ENCODE peak calls at places on chromosomes 6 and 20, in nine cellular contexts. D is lower lobe of right lung, L is A549, R is HepG2, W is right lobe of liver, C is IMR-90, U is mammary epithelial cell, G is upper lobe of right lung, I is SK-N-SH. M is an unnamed sample.

GRCh38 chr20:16051968-16052367 is 521.3 kb downstream of the KIF16B start:
- DNase-seq in D (no peak), L (no peak), R (no peak), W (no peak), C (no peak), U (no peak), G (no peak), I (no peak), M (no peak)

GRCh38 chr20:36744764-36745191 is 1.1 kb downstream of the NDRG3 start:
- DNase-seq in D (no peak), L (no peak), R (no peak), W (peak; percentile 56), C (peak; percentile 22), U (peak; percentile 21), G (no peak), I (peak; percentile 73), M (no peak)

GRCh38 chr20:64057628-64058498 is 5.1 kb upstream of the TCEA2 start:
- DNase-seq in D (peak; percentile 84), L (peak; percentile 69), R (peak; percentile 83), W (no peak), C (peak; percentile 40), U (no peak), G (peak; percentile 87), I (peak; percentile 95), M (peak; percentile 88)

GRCh38 chr6:79170915-79171314 is 63.6 kb downstream of the HMGN3 start:
- DNase-seq in D (no peak), L (no peak), R (no peak), W (no peak), C (peak; percentile 1), U (peak; percentile 77), G (no peak), I (no peak), M (no peak)

GRCh38 chr6:51394061-51394460 is 575.4 kb downstream of the TFAP2B start:
- DNase-seq in D (no peak), L (no peak), R (peak; percentile 41), W (no peak), C (no peak), U (no peak), G (no peak), I (no peak), M (no peak)

GRCh38 chr6:113288409-113288808 is 568.7 kb upstream of the MARCKS start:
- DNase-seq in D (no peak), L (no peak), R (no peak), W (no peak), C (no peak), U (no peak), G (no peak), I (no peak), M (no peak)

GRCh38 chr6:130890531-130890950 is 63.3 kb downstream of the SMLR1 start:
- DNase-seq in D (no peak), L (no peak), R (no peak), W (no peak), C (peak; percentile 96), U (no peak), G (no peak), I (no peak), M (no peak)

GRCh38 chr6:125014157-125014957 is 52.1 kb downstream of the RNF217 start:
- DNase-seq in D (no peak), L (peak; percentile 19), R (no peak), W (no peak), C (peak; percentile 89), U (peak; percentile 46), G (no peak), I (no peak), M (no peak)

GRCh38 chr6:85401186-85402062 is 48.5 kb upstream of the NT5E start:
- DNase-seq in D (no peak), L (no peak), R (no peak), W (no peak), C (no peak), U (no peak), G (no peak), I (no peak), M (no peak)

GRCh38 chr20:43731469-43731868 is 4.7 kb upstream of the GTSF1L start:
- DNase-seq in D (no peak), L (no peak), R (no peak), W (no peak), C (peak; percentile 84), U (no peak), G (no peak), I (no peak), M (no peak)

GRCh38 chr6:37538107-37538506 is 38.4 kb upstream of the CCDC167 start:
- DNase-seq in D (no peak), L (peak; percentile 43), R (peak; percentile 39), W (no peak), C (no peak), U (peak; percentile 35), G (no peak), I (no peak), M (no peak)

GRCh38 chr20:57219071-57219677 is 47.3 kb downstream of the BMP7 start:
- DNase-seq in D (no peak), L (no peak), R (no peak), W (no peak), C (no peak), U (no peak), G (no peak), I (no peak), M (no peak)

GRCh38 chr20:18543932-18544331 is 23.3 kb upstream of the SMIM26 start:
- DNase-seq in D (no peak), L (no peak), R (no peak), W (peak; percentile 94), C (no peak), U (no peak), G (no peak), I (no peak), M (peak; percentile 21)

GRCh38 chr20:58053391-58054055 is 174.9 kb downstream of the ANKRD60 start:
- DNase-seq in D (no peak), L (no peak), R (no peak), W (no peak), C (no peak), U (no peak), G (no peak), I (no peak), M (no peak)

GRCh38 chr6:151147118-151147832 is 92.5 kb upstream of the AKAP12 start:
- DNase-seq in D (no peak), L (no peak), R (no peak), W (no peak), C (no peak), U (no peak), G (no peak), I (no peak), M (no peak)

GRCh38 chr20:50187403-50188051 is 3.1 kb upstream of the CEBPB start:
- DNase-seq in D (peak; percentile 71), L (peak; percentile 88), R (peak; percentile 77), W (peak; percentile 90), C (peak; percentile 59), U (peak; percentile 50), G (peak; percentile 74), I (no peak), M (peak; percentile 74)

GRCh38 chr20:37915434-37915787 is 12.5 kb downstream of the VSTM2L start:
- DNase-seq in D (no peak), L (no peak), R (no peak), W (no peak), C (no peak), U (no peak), G (no peak), I (no peak), M (no peak)

GRCh38 chr6:128518531-128519131 is 1.8 kb downstream of the PTPRK start:
- DNase-seq in D (no peak), L (no peak), R (no peak), W (no peak), C (no peak), U (no peak), G (no peak), I (no peak), M (no peak)

GRCh38 chr6:4828187-4828698 is 52.0 kb downstream of the CDYL start:
- DNase-seq in D (no peak), L (no peak), R (no peak), W (no peak), C (no peak), U (no peak), G (no peak), I (no peak), M (no peak)
- H3K9me3 ChIP-seq in D (peaks cover 43% of the 10 kb centered on the region), L (peaks cover 26% of the 10 kb centered on the region), R (peaks cover 19% of the 10 kb centered on the region), W (no peaks in the 10 kb centered on the region), C (peaks cover 17% of the 10 kb centered on the region), U (peaks cover 12% of the 10 kb centered on the region), G (peaks cover 33% of the 10 kb centered on the region), I (peaks cover 12% of the 10 kb centered on the region), M (peaks cover 42% of the 10 kb centered on the region)

GRCh38 chr6:13696226-13696625 is 15.4 kb downstream of the RANBP9 start:
- DNase-seq in D (no peak), L (no peak), R (no peak), W (no peak), C (peak; percentile 90), U (peak; percentile 2), G (no peak), I (no peak), M (no peak)

GRCh38 chr6:13695217-13695616 is 16.4 kb downstream of the RANBP9 start:
- DNase-seq in D (no peak), L (no peak), R (no peak), W (no peak), C (peak; percentile 65), U (no peak), G (no peak), I (no peak), M (no peak)

GRCh38 chr6:13700232-13700631 is 11.4 kb downstream of the RANBP9 start:
- DNase-seq in D (no peak), L (no peak), R (no peak), W (no peak), C (no peak), U (no peak), G (no peak), I (no peak), M (no peak)

GRCh38 chr6:13697857-13698256 is 13.8 kb downstream of the RANBP9 start:
- DNase-seq in D (no peak), L (no peak), R (no peak), W (no peak), C (peak; percentile 18), U (no peak), G (no peak), I (no peak), M (no peak)

GRCh38 chr6:13698715-13699114 is 12.9 kb downstream of the RANBP9 start:
- DNase-seq in D (no peak), L (no peak), R (peak; percentile 42), W (no peak), C (no peak), U (no peak), G (no peak), I (no peak), M (no peak)
- TF ChIP-seq CTCF in D (no peak), L (no peak), R (no peak), W (no peak), C (no peak), U (no peak), G (no peak), I (no peak), M (no peak)

GRCh38 chr6:100456881-100457220 is 7.9 kb downstream of the SIM1 start:
- DNase-seq in D (no peak), L (no peak), R (no peak), W (no peak), C (no peak), U (no peak), G (no peak), I (no peak), M (no peak)
- H3K9me3 ChIP-seq in D (no peaks in the 10 kb centered on the region), L (no peaks in the 10 kb centered on the region), R (no peaks in the 10 kb centered on the region), W (no peaks in the 10 kb centered on the region), C (peaks cover 44% of the 10 kb centered on the region), U (peaks cover 17% of the 10 kb centered on the region), G (no peaks in the 10 kb centered on the region), I (no peaks in the 10 kb centered on the region), M (no peaks in the 10 kb centered on the region)

DNA sequence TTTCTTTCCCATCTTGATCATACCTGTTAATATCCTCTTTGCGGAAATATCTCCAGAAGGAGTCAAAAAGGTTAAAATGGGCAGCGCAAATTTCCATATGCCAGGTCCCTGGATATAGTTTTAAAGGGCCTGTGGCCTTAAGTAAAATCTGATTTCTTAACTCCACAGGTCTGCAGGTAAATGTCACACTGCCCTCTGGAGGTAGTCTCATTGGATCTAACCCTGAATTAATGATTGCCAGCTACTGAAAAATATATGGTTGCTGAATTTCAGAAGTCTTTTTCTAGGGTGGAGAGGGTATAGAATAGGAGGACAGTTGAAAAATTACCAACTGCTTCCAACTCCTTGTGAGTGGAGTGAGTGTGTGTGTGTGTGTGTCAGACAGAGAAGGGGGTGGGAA is 8.5 kb downstream of the MOXD1 start:
- DNase-seq in D (no peak), L (peak; percentile 33), R (peak; percentile 35), W (no peak), C (no peak), U (peak; percentile 22), G (no peak), I (no peak), M (peak; percentile 16)
- TF ChIP-seq CTCF in D (no peak), L (peak; percentile 38), R (peak; percentile 40), W (peak; percentile 47), C (peak; percentile 21), U (peak; percentile 57), G (no peak), I (peak; percentile 47), M (no peak)